ENCODE peak calls at places on chromosomes 16 and 17, in six cellular contexts. W is HCT116, H is upper lobe of left lung, I is fibroblast of the aortic adventitia, S is dorsolateral prefrontal cortex, Z is lower leg skin. X is an unnamed sample.

GRCh38 chr17:76772842-76773521 is 35.1 kb downstream of the MFSD11 start:
- DNase-seq in I (peak), Z (peak), W (peak), S (no peak), H (no peak), X (peak)

GRCh38 chr17:164536-165235 is 16.8 kb downstream of the DOC2B start:
- DNase-seq in I (peak), Z (no peak), S (peak), H (peak), W (no peak), X (peak)

GRCh38 chr17:44203731-44204452 is 4.2 kb upstream of the ATXN7L3 start:
- DNase-seq in Z (no peak), H (no peak), W (no peak), S (no peak), I (peak), X (no peak)

GRCh38 chr17:60423865-60424264 is 1.6 kb downstream of the CHCT1 start:
- DNase-seq in H (no peak), S (no peak), W (no peak), Z (no peak), I (no peak), X (no peak)

GRCh38 chr17:29588017-29588557 is 1.4 kb downstream of the GIT1 start:
- DNase-seq in S (no peak), Z (no peak), H (no peak), W (no peak), I (no peak), X (no peak)

GRCh38 chr17:80938556-80938955 is 53.1 kb upstream of the CHMP6 start:
- DNase-seq in Z (no peak), I (no peak), W (no peak), H (no peak), S (no peak), X (no peak)

GRCh38 chr17:42010898-42011516 is 6.2 kb downstream of the DNAJC7 start:
- DNase-seq in I (peak), W (no peak), S (no peak), Z (no peak), H (no peak), X (no peak)

GRCh38 chr17:75783069-75783783 is 1.4 kb upstream of the UNK start:
- DNase-seq in Z (no peak), W (peak), H (no peak), S (no peak), I (peak), X (peak)

GRCh38 chr17:3911271-3912053 is 4.8 kb downstream of the P2RX1 start:
- DNase-seq in W (no peak), H (peak), S (no peak), I (no peak), Z (no peak), X (peak)

GRCh38 chr17:79612468-79613194 is 1.8 kb upstream of the RBFOX3 start:
- DNase-seq in W (peak), Z (no peak), H (peak), S (peak), I (peak), X (peak)

GRCh38 chr17:4988168-4988567 is 693 bp upstream of the CAMTA2 start:
- DNase-seq in H (no peak), W (no peak), Z (no peak), S (no peak), I (no peak), X (no peak)

GRCh38 chr17:29151567-29151966 is 28.6 kb downstream of the MYO18A start:
- DNase-seq in S (no peak), W (peak), Z (no peak), H (no peak), I (peak), X (peak)

GRCh38 chr17:42310281-42311156 is 22.2 kb downstream of the STAT5A start:
- DNase-seq in S (no peak), W (no peak), H (no peak), I (no peak), Z (no peak), X (peak)

GRCh38 chr16:11560701-11561439 is 25.8 kb downstream of the LITAF start:
- DNase-seq in S (no peak), Z (peak), W (no peak), I (no peak), H (no peak), X (peak)

GRCh38 chr17:42720996-42721583 is 23.8 kb downstream of the EZH1 start:
- DNase-seq in I (peak), S (no peak), H (no peak), Z (no peak), W (peak), X (peak)

GRCh38 chr16:22123146-22123545 is 30.8 kb downstream of the VWA3A start:
- DNase-seq in I (no peak), Z (no peak), H (no peak), S (no peak), W (peak), X (peak)

GRCh38 chr17:5832886-5833285 is 237.3 kb upstream of the WSCD1 start:
- DNase-seq in Z (no peak), W (peak), I (peak), H (no peak), S (no peak), X (peak)

GRCh38 chr17:78484300-78485159 is 92.7 kb downstream of the DNAH17 start:
- DNase-seq in S (no peak), H (peak), W (peak), I (no peak), Z (no peak), X (no peak)

GRCh38 chr16:3536851-3537250 is 36.0 kb downstream of the CLUAP1 start:
- DNase-seq in S (no peak), W (no peak), Z (no peak), H (no peak), I (peak), X (peak)

GRCh38 chr17:51150932-51151331 is 2.4 kb upstream of the NME1 start:
- DNase-seq in H (no peak), I (no peak), Z (no peak), W (no peak), S (no peak), X (no peak)

GRCh38 chr16:11670171-11671131 is 2.2 kb downstream of the SNN start:
- DNase-seq in S (peak), I (no peak), W (no peak), H (peak), Z (no peak), X (no peak)

GRCh38 chr17:51119415-51120356 is 982 bp downstream of the SPAG9 start:
- DNase-seq in S (peak), Z (peak), I (peak), H (peak), W (peak), X (no peak)

GRCh38 chr16:20875358-20875656 is 24.9 kb downstream of the DCUN1D3 start:
- DNase-seq in S (no peak), I (no peak), W (no peak), H (no peak), Z (no peak), X (no peak)

GRCh38 chr17:8557176-8557806 is 73.2 kb downstream of the MYH10 start:
- DNase-seq in W (no peak), I (no peak), Z (no peak), S (no peak), H (no peak), X (peak)

GRCh38 chr17:33976816-33977215 is 278.3 kb upstream of the CCL2 start:
- DNase-seq in W (no peak), S (no peak), Z (no peak), I (no peak), H (no peak), X (no peak)

GRCh38 chr17:64448665-64449512 is at the start of gene MILR1:
- DNase-seq in W (peak), S (no peak), H (no peak), Z (peak), I (peak), X (peak)

GRCh38 chr17:14604920-14605599 is 304.2 kb downstream of the HS3ST3B1 start:
- DNase-seq in W (no peak), I (no peak), H (no peak), Z (peak), S (no peak), X (no peak)

GRCh38 chr17:38598536-38598935 is 7.2 kb downstream of the SRCIN1 start:
- DNase-seq in W (peak), I (peak), H (no peak), Z (no peak), S (no peak), X (peak)

GRCh38 chr17:5416886-5417285 is 2.6 kb downstream of the NUP88 start:
- DNase-seq in Z (no peak), H (no peak), S (no peak), W (no peak), I (no peak), X (no peak)

GRCh38 chr17:1580979-1581676 is 18.5 kb upstream of the PITPNA start:
- DNase-seq in S (no peak), H (no peak), I (no peak), W (no peak), Z (no peak), X (no peak)

GRCh38 chr17:5516060-5516792 is 29.9 kb downstream of the MIS12 start:
- DNase-seq in Z (no peak), S (no peak), W (peak), I (peak), H (no peak), X (peak)

GRCh38 chr16:59108374-59108773 is 374.3 kb upstream of the GOT2 start:
- DNase-seq in H (no peak), S (no peak), Z (no peak), I (no peak), W (no peak), X (no peak)

GRCh38 chr16:85220125-85220839 is 108.0 kb upstream of the CIBAR2 start:
- DNase-seq in H (peak), W (no peak), S (peak), Z (no peak), I (peak), X (peak)
- H3K4me3 ChIP-seq in H (no peak), W (no peak), S (peak), Z (no peak), I (peak), X (peak)

GRCh38 chr16:76854234-76854633 is 336.8 kb upstream of the MON1B start:
- DNase-seq in H (no peak), W (no peak), S (no peak), I (peak), Z (no peak), X (no peak)
- TF ChIP-seq CTCF in H (no peak), W (peak), S (no peak), I (peak), Z (no peak), X (peak)

GRCh38 chr16:31473300-31474052 is 1.5 kb downstream of the TGFB1I1 start:
- DNase-seq in Z (no peak), W (no peak), I (no peak), S (no peak), H (no peak), X (no peak)
- H3K4me3 ChIP-seq in Z (no peak), W (no peak), I (peak), S (no peak), H (no peak), X (peak)

DNA sequence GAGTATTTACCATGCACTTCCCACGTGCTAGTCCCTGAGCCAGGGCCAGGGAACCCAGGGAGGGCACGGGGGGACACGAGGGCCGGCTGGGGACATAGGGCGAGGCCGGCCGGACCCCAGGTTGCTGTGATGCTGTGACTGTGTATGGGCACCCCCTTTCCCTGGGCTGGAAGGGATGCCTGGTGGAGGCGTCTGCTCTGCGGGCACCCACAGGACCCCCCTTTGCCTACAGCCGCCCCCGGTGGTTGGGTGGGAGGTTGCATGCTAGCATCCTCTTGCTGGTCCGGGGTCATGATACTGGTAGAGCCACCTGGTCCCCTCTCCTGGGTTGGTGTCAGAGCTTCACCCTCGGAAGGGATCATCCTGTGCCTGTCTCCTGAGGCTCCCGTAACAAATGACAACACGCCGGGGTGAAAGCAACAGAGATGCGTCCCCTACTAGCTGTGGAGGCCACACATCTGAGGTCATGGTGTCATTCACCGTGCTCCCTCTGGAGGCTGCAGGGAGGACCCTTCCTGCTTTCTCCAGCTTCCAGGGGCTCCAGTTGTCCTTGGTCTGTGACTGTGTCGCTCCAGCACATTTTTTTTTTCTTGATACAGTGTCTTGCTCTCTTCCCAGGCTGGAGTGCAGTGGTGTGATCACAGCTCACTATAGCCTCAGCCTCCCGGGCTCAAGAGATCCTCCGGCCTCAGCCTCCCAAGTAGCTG is 3.1 kb upstream of the CIAO3 start:
- DNase-seq in Z (no peak), H (peak), I (no peak), W (no peak), S (no peak), X (no peak)
- TF ChIP-seq CTCF in Z (no peak), H (no peak), I (no peak), W (no peak), S (no peak), X (no peak)

GRCh38 chr17:31916496-31917064 is 15.1 kb upstream of the UTP6 start:
- DNase-seq in W (no peak), Z (no peak), I (no peak), S (no peak), H (no peak), X (no peak)
- H3K4me3 ChIP-seq in W (no peak), Z (no peak), I (no peak), S (no peak), H (no peak), X (no peak)

GRCh38 chr17:69492410-69493071 is 78.0 kb downstream of the MAP2K6 start:
- DNase-seq in I (peak), Z (no peak), W (peak), H (no peak), S (no peak), X (peak)
- TF ChIP-seq CTCF in I (no peak), Z (no peak), W (no peak), H (no peak), S (no peak), X (no peak)

X was measured in foreskin fibroblast.